ENCODE peak calls at places on chromosome 18, in six cellular contexts. One of them, this sample, is unnamed.

GRCh38 chr18:830315-830901 is 18.4 kb upstream of the YES1 start:
- DNase-seq in OCI-LY7: peak; percentile 23
- DNase-seq in HCT116: no peak
- DNase-seq in GM23338: peak; percentile 72
- DNase-seq in SK-N-SH: no peak
- DNase-seq in PC-9: no peak
- DNase-seq in this sample: no peak

GRCh38 chr18:55173291-55173690 is 214.0 kb upstream of the CCDC68 start:
- DNase-seq in HCT116: no peak
- DNase-seq in GM23338: no peak
- DNase-seq in SK-N-SH: no peak
- DNase-seq in PC-9: no peak
- DNase-seq in OCI-LY7: no peak
- DNase-seq in this sample: no peak

GRCh38 chr18:71239111-71239624 is 950.3 kb downstream of the SOCS6 start:
- DNase-seq in GM23338: no peak
- DNase-seq in OCI-LY7: no peak
- DNase-seq in HCT116: no peak
- DNase-seq in PC-9: no peak
- DNase-seq in SK-N-SH: no peak
- DNase-seq in this sample: no peak

GRCh38 chr18:66872277-66872676 is 268.4 kb upstream of the CDH19 start:
- DNase-seq in PC-9: no peak
- DNase-seq in GM23338: peak; percentile 16
- DNase-seq in SK-N-SH: peak; percentile 36
- DNase-seq in HCT116: no peak
- DNase-seq in OCI-LY7: peak; percentile 0
- DNase-seq in this sample: peak; percentile 11

GRCh38 chr18:48029296-48029986 is 99.0 kb upstream of the SMAD2 start:
- DNase-seq in OCI-LY7: no peak
- DNase-seq in PC-9: no peak
- DNase-seq in HCT116: no peak
- DNase-seq in GM23338: no peak
- DNase-seq in SK-N-SH: no peak
- DNase-seq in this sample: no peak

GRCh38 chr18:13502585-13502984 is 223.8 kb downstream of the FAM210A start:
- DNase-seq in HCT116: no peak
- DNase-seq in GM23338: no peak
- DNase-seq in OCI-LY7: no peak
- DNase-seq in SK-N-SH: no peak
- DNase-seq in PC-9: no peak
- DNase-seq in this sample: no peak

GRCh38 chr18:57542801-57543427 is 43.6 kb downstream of the FECH start:
- DNase-seq in SK-N-SH: peak; percentile 36
- DNase-seq in PC-9: no peak
- DNase-seq in OCI-LY7: no peak
- DNase-seq in HCT116: no peak
- DNase-seq in GM23338: no peak
- DNase-seq in this sample: peak; percentile 38

GRCh38 chr18:49207373-49207772 is 253.1 kb downstream of the DYM start:
- DNase-seq in OCI-LY7: no peak
- DNase-seq in GM23338: no peak
- DNase-seq in HCT116: peak; percentile 21
- DNase-seq in PC-9: peak; percentile 45
- DNase-seq in SK-N-SH: no peak
- DNase-seq in this sample: no peak

GRCh38 chr18:35030234-35030989 is 10.8 kb upstream of the MAPRE2 start:
- DNase-seq in GM23338: no peak
- DNase-seq in OCI-LY7: peak; percentile 28
- DNase-seq in HCT116: no peak
- DNase-seq in PC-9: no peak
- DNase-seq in SK-N-SH: no peak
- DNase-seq in this sample: peak; percentile 28

GRCh38 chr18:34971313-34971712 is 69.9 kb upstream of the MAPRE2 start:
- DNase-seq in PC-9: no peak
- DNase-seq in GM23338: no peak
- DNase-seq in SK-N-SH: no peak
- DNase-seq in HCT116: no peak
- DNase-seq in OCI-LY7: no peak
- DNase-seq in this sample: no peak

GRCh38 chr18:70154591-70155194 is 50.8 kb downstream of the RTTN start:
- DNase-seq in HCT116: no peak
- DNase-seq in GM23338: no peak
- DNase-seq in PC-9: peak; percentile 44
- DNase-seq in OCI-LY7: no peak
- DNase-seq in SK-N-SH: no peak
- DNase-seq in this sample: no peak

GRCh38 chr18:44325903-44326650 is 354.6 kb upstream of the SETBP1 start:
- DNase-seq in OCI-LY7: peak; percentile 19
- DNase-seq in PC-9: peak; percentile 20
- DNase-seq in GM23338: peak; percentile 94
- DNase-seq in HCT116: no peak
- DNase-seq in SK-N-SH: peak; percentile 42
- DNase-seq in this sample: peak; percentile 79

GRCh38 chr18:80106482-80107051 is 2.5 kb upstream of the ADNP2 start:
- DNase-seq in OCI-LY7: no peak
- DNase-seq in SK-N-SH: no peak
- DNase-seq in PC-9: no peak
- DNase-seq in GM23338: no peak
- DNase-seq in HCT116: no peak
- DNase-seq in this sample: no peak

GRCh38 chr18:54125429-54125828 is 99.0 kb downstream of the MBD2 start:
- DNase-seq in GM23338: no peak
- DNase-seq in SK-N-SH: no peak
- DNase-seq in HCT116: no peak
- DNase-seq in OCI-LY7: peak; percentile 18
- DNase-seq in PC-9: no peak
- DNase-seq in this sample: no peak

GRCh38 chr18:49970288-49970687 is 157.0 kb upstream of the ACAA2 start:
- DNase-seq in SK-N-SH: no peak
- DNase-seq in GM23338: no peak
- DNase-seq in PC-9: no peak
- DNase-seq in OCI-LY7: no peak
- DNase-seq in HCT116: no peak
- DNase-seq in this sample: no peak

GRCh38 chr18:54127759-54128378 is 96.6 kb downstream of the MBD2 start:
- DNase-seq in PC-9: no peak
- DNase-seq in SK-N-SH: peak; percentile 55
- DNase-seq in OCI-LY7: peak; percentile 55
- DNase-seq in HCT116: peak; percentile 35
- DNase-seq in GM23338: peak; percentile 93
- DNase-seq in this sample: peak; percentile 77

GRCh38 chr18:24567199-24567598 is 106.8 kb downstream of the HRH4 start:
- DNase-seq in HCT116: no peak
- DNase-seq in GM23338: no peak
- DNase-seq in OCI-LY7: no peak
- DNase-seq in SK-N-SH: no peak
- DNase-seq in PC-9: no peak
- DNase-seq in this sample: no peak

GRCh38 chr18:64111950-64112349 is 36.9 kb downstream of the LINC00305 start:
- DNase-seq in SK-N-SH: no peak
- DNase-seq in PC-9: no peak
- DNase-seq in HCT116: no peak
- DNase-seq in GM23338: no peak
- DNase-seq in OCI-LY7: no peak
- DNase-seq in this sample: no peak

GRCh38 chr18:55440988-55441387 is 147.0 kb downstream of the TCF4 start:
- DNase-seq in GM23338: no peak
- DNase-seq in PC-9: no peak
- DNase-seq in HCT116: no peak
- DNase-seq in SK-N-SH: no peak
- DNase-seq in OCI-LY7: no peak
- DNase-seq in this sample: no peak

GRCh38 chr18:9814431-9814830 is 71.3 kb upstream of the TXNDC2 start:
- DNase-seq in HCT116: no peak
- DNase-seq in SK-N-SH: no peak
- DNase-seq in PC-9: no peak
- DNase-seq in OCI-LY7: no peak
- DNase-seq in GM23338: no peak
- DNase-seq in this sample: no peak

GRCh38 chr18:5317186-5317585 is 21.7 kb upstream of the ZBTB14 start:
- DNase-seq in SK-N-SH: no peak
- DNase-seq in GM23338: no peak
- DNase-seq in OCI-LY7: no peak
- DNase-seq in PC-9: no peak
- DNase-seq in HCT116: no peak
- DNase-seq in this sample: no peak

GRCh38 chr18:10235553-10235952 is 218.9 kb upstream of the APCDD1 start:
- DNase-seq in PC-9: no peak
- DNase-seq in SK-N-SH: no peak
- DNase-seq in HCT116: no peak
- DNase-seq in GM23338: no peak
- DNase-seq in OCI-LY7: no peak
- DNase-seq in this sample: peak; percentile 25

GRCh38 chr18:75211721-75212625 is 1.4 kb downstream of the TSHZ1 start:
- DNase-seq in GM23338: peak; percentile 80
- DNase-seq in PC-9: peak; percentile 18
- DNase-seq in OCI-LY7: peak; percentile 8
- DNase-seq in HCT116: no peak
- DNase-seq in SK-N-SH: peak; percentile 72
- DNase-seq in this sample: peak; percentile 64

GRCh38 chr18:79050005-79050404 is 19.2 kb upstream of the ATP9B start:
- DNase-seq in SK-N-SH: no peak
- DNase-seq in PC-9: no peak
- DNase-seq in GM23338: no peak
- DNase-seq in OCI-LY7: no peak
- DNase-seq in HCT116: no peak
- DNase-seq in this sample: no peak
- H3K9me2 ChIP-seq in SK-N-SH: no peaks in the 10 kb centered on the region
- H3K9me2 ChIP-seq in PC-9: no peaks in the 10 kb centered on the region
- H3K9me2 ChIP-seq in GM23338: no peaks in the 10 kb centered on the region
- H3K9me2 ChIP-seq in OCI-LY7: no peaks in the 10 kb centered on the region
- H3K9me2 ChIP-seq in HCT116: no peaks in the 10 kb centered on the region
- H3K9me2 ChIP-seq in this sample: no peaks in the 10 kb centered on the region

DNA sequence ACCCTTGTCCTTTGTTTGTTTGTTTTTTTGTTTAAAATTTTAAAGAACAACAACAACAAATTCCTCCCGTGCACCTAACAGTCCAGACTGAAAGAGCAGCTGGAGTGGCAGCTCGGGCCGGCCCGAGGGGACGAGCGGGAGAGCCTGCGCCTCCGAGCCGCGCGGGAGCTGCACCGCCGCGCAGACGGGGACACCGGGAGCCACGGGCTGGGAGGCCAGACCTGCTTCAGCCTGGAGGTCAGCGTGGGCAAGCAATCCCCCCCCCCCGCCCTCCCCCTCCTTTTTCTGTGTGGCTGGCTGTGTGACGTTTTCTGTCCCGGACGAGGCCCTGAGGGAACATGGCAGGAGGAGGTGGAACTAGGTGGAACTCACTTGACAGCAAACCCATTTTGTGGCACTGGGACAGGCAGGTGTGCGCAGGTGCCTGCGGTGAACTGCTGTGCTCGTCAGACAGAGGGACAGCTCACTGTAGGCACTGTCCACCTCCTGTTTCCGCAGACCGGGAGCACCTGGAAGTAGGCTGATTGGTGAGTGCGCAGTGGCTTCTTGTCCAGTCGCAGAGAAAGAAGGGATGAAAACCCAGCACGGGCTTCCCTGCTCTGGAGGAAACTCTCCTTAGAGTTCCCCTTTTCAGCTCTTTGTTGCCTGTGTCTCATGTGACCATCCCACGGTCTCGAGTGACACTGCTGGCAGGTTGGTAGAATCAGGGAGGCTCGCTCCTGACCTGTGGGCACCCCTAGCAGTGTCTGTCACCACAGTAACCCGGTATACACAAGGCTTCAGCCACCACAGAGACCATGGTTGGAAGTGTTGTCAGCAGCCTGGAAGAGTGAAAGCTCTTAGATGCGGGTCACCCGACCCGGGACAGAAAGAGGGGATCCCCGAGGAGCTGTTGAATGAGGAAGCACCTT is 80.8 kb downstream of the MTCL1 start:
- DNase-seq in PC-9: no peak
- DNase-seq in HCT116: no peak
- DNase-seq in SK-N-SH: no peak
- DNase-seq in GM23338: no peak
- DNase-seq in OCI-LY7: no peak
- DNase-seq in this sample: no peak
- H3K4me2 ChIP-seq in PC-9: no peak overlapping the region
- H3K4me2 ChIP-seq in HCT116: no peak overlapping the region
- H3K4me2 ChIP-seq in SK-N-SH: no peak overlapping the region
- H3K4me2 ChIP-seq in GM23338: no peak overlapping the region
- H3K4me2 ChIP-seq in OCI-LY7: no peak overlapping the region
- H3K4me2 ChIP-seq in this sample: peak overlapping the region; percentile 17

GRCh38 chr18:39371996-39372395 is 1806.4 kb upstream of the CELF4 start:
- DNase-seq in SK-N-SH: no peak
- DNase-seq in HCT116: no peak
- DNase-seq in OCI-LY7: no peak
- DNase-seq in PC-9: no peak
- DNase-seq in GM23338: no peak
- DNase-seq in this sample: no peak
- H3K9me2 ChIP-seq in SK-N-SH: no peaks in the 10 kb centered on the region
- H3K9me2 ChIP-seq in HCT116: no peaks in the 10 kb centered on the region
- H3K9me2 ChIP-seq in OCI-LY7: no peaks in the 10 kb centered on the region
- H3K9me2 ChIP-seq in PC-9: no peaks in the 10 kb centered on the region
- H3K9me2 ChIP-seq in GM23338: no peaks in the 10 kb centered on the region
- H3K9me2 ChIP-seq in this sample: no peaks in the 10 kb centered on the region

GRCh38 chr18:62525611-62526010 is 2.8 kb downstream of the ZCCHC2 start:
- DNase-seq in OCI-LY7: no peak
- DNase-seq in HCT116: no peak
- DNase-seq in PC-9: no peak
- DNase-seq in GM23338: no peak
- DNase-seq in SK-N-SH: no peak
- DNase-seq in this sample: no peak
- H3K4me2 ChIP-seq in OCI-LY7: peak overlapping the region; percentile 87
- H3K4me2 ChIP-seq in HCT116: peak overlapping the region; percentile 93
- H3K4me2 ChIP-seq in PC-9: peak overlapping the region; percentile 99
- H3K4me2 ChIP-seq in GM23338: peak overlapping the region; percentile 92
- H3K4me2 ChIP-seq in SK-N-SH: peak overlapping the region; percentile 81
- H3K4me2 ChIP-seq in this sample: peak overlapping the region; percentile 91

DNA sequence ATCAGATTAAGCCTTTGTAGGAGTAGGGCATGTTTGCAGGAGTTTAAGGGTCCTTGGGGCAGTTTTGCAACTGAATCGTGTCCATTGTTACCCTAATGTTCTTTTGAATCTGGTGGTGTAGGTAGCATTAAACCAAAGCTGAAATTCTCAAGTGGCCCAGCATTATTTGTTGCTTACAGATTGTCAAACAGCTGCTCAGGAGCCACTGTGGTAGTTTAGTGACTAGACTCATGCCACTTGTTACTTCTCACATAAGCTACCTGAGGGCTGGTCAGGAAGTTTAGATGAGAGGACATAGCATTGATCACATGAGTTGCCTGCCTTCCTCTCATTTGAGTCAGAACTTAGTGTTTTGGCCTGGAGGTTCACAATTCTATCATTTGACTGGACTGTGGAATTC is 157.6 kb downstream of the HAUS1 start:
- DNase-seq in SK-N-SH: no peak
- DNase-seq in HCT116: no peak
- DNase-seq in GM23338: peak; percentile 71
- DNase-seq in OCI-LY7: no peak
- DNase-seq in PC-9: no peak
- DNase-seq in this sample: no peak
- H3K9me2 ChIP-seq in SK-N-SH: no peaks in the 10 kb centered on the region
- H3K9me2 ChIP-seq in HCT116: no peaks in the 10 kb centered on the region
- H3K9me2 ChIP-seq in GM23338: no peaks in the 10 kb centered on the region
- H3K9me2 ChIP-seq in OCI-LY7: no peaks in the 10 kb centered on the region
- H3K9me2 ChIP-seq in PC-9: no peaks in the 10 kb centered on the region
- H3K9me2 ChIP-seq in this sample: no peaks in the 10 kb centered on the region

This sample was measured in hepatocyte.